ENCODE peak calls at places on chromosome 21, in eight cellular contexts. One of them, this sample, is unnamed.
A peak's percentile ranks its signal among the peaks of the same experiment; 100 is the strongest.

GRCh38 chr21:28439852-28440251 is 552.8 kb downstream of the LTN1 start:
- DNase-seq in A549: no peak
- DNase-seq in K562: no peak
- DNase-seq in GM23338: no peak
- DNase-seq in HepG2: no peak
- DNase-seq in HCT116: no peak
- DNase-seq in SK-N-SH: no peak
- DNase-seq in Panc1: no peak
- DNase-seq in this sample: no peak

GRCh38 chr21:28776251-28776650 is 216.4 kb downstream of the LTN1 start:
- DNase-seq in SK-N-SH: no peak
- DNase-seq in A549: no peak
- DNase-seq in GM23338: no peak
- DNase-seq in HepG2: no peak
- DNase-seq in K562: no peak
- DNase-seq in Panc1: no peak
- DNase-seq in HCT116: no peak
- DNase-seq in this sample: no peak

GRCh38 chr21:28111151-28111619 is 881.5 kb downstream of the LTN1 start:
- DNase-seq in GM23338: no peak
- DNase-seq in Panc1: no peak
- DNase-seq in A549: no peak
- DNase-seq in HepG2: no peak
- DNase-seq in K562: no peak
- DNase-seq in SK-N-SH: peak; percentile 67
- DNase-seq in HCT116: no peak
- DNase-seq in this sample: no peak

GRCh38 chr21:44458971-44459711 is 3.8 kb downstream of the LRRC3 start:
- DNase-seq in Panc1: no peak
- DNase-seq in K562: no peak
- DNase-seq in SK-N-SH: no peak
- DNase-seq in GM23338: no peak
- DNase-seq in A549: no peak
- DNase-seq in HepG2: no peak
- DNase-seq in HCT116: no peak
- DNase-seq in this sample: no peak

GRCh38 chr21:44778094-44778493 is 23.5 kb downstream of the UBE2G2 start:
- DNase-seq in HepG2: no peak
- DNase-seq in K562: no peak
- DNase-seq in Panc1: no peak
- DNase-seq in SK-N-SH: no peak
- DNase-seq in HCT116: peak; percentile 23
- DNase-seq in GM23338: no peak
- DNase-seq in A549: no peak
- DNase-seq in this sample: no peak

GRCh38 chr21:28207776-28208175 is 784.9 kb downstream of the LTN1 start:
- DNase-seq in HCT116: no peak
- DNase-seq in K562: no peak
- DNase-seq in Panc1: no peak
- DNase-seq in A549: no peak
- DNase-seq in GM23338: no peak
- DNase-seq in SK-N-SH: peak; percentile 12
- DNase-seq in HepG2: no peak
- DNase-seq in this sample: no peak

GRCh38 chr21:46060596-46061061 is 37.3 kb upstream of the COL6A2 start:
- DNase-seq in HCT116: no peak
- DNase-seq in GM23338: no peak
- DNase-seq in Panc1: no peak
- DNase-seq in A549: peak; percentile 48
- DNase-seq in K562: no peak
- DNase-seq in SK-N-SH: no peak
- DNase-seq in HepG2: no peak
- DNase-seq in this sample: no peak

GRCh38 chr21:45941338-45941710 is 40.2 kb upstream of the COL6A1 start:
- DNase-seq in K562: no peak
- DNase-seq in HepG2: no peak
- DNase-seq in HCT116: no peak
- DNase-seq in GM23338: no peak
- DNase-seq in Panc1: no peak
- DNase-seq in A549: no peak
- DNase-seq in SK-N-SH: peak; percentile 21
- DNase-seq in this sample: no peak

GRCh38 chr21:28357743-28358142 is 634.9 kb downstream of the LTN1 start:
- DNase-seq in K562: no peak
- DNase-seq in HCT116: no peak
- DNase-seq in A549: no peak
- DNase-seq in SK-N-SH: no peak
- DNase-seq in GM23338: no peak
- DNase-seq in Panc1: no peak
- DNase-seq in HepG2: no peak
- DNase-seq in this sample: no peak

GRCh38 chr21:44657635-44658183 is at the start of gene KRTAP12-3:
- DNase-seq in HepG2: no peak
- DNase-seq in HCT116: no peak
- DNase-seq in Panc1: no peak
- DNase-seq in SK-N-SH: no peak
- DNase-seq in GM23338: no peak
- DNase-seq in K562: no peak
- DNase-seq in A549: no peak
- DNase-seq in this sample: no peak

GRCh38 chr21:33362044-33362555 is 37.3 kb downstream of the IFNAR1 start:
- DNase-seq in K562: peak; percentile 22
- DNase-seq in SK-N-SH: no peak
- DNase-seq in GM23338: peak; percentile 92
- DNase-seq in A549: no peak
- DNase-seq in Panc1: no peak
- DNase-seq in HepG2: no peak
- DNase-seq in HCT116: no peak
- DNase-seq in this sample: peak; percentile 88

DNA sequence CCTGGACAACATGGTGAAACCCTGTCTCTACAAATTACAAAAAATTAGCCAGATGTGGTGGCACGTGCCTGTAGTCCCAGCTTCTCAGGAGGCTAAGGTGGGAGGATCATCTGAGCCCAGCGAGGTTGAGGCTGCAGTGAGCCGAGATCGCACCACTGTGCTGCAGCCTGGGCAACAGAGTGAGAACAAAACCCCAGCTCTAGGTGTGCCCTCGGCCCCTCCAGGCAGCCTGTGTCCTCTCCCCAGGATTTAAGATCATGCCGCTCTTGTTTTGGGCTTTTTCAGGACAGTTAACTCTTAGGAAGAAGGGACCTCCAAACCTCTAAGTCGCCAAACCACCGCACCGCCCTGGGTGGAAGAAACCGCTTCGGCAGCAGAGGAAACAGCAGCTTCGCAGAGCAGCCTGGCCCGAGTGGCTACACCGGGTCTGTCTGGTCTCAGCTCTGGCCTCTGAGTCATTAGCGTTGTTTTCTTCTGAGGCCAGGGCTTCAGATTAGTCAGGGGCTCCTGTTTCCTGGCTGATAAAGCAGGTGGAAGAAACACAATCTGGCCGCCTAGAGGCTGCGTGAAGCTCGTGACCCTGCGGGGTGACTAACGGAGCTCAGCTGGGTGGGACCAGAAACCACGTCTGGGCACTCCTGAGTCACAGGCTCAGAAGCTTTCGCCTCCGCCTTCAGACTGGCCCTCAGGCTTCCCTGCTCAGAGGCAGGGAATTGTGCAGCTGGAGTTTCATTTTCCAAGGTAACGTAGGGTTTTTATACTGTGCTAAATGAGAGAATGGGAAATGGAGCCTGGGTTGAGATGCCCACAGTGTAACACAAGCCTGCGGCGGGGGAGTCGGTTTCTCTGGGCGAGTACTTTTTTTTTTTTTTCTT is 44.7 kb downstream of the CHAF1B start:
- DNase-seq in SK-N-SH: peak; percentile 65
- DNase-seq in HepG2: peak; percentile 69
- DNase-seq in Panc1: peak; percentile 96
- DNase-seq in HCT116: peak; percentile 95
- DNase-seq in GM23338: peak; percentile 79
- DNase-seq in A549: peak; percentile 92
- DNase-seq in K562: peak; percentile 97
- DNase-seq in this sample: peak; percentile 60
- TF ChIP-seq CTCF in SK-N-SH: peak; percentile 39
- TF ChIP-seq CTCF in HepG2: no peak
- TF ChIP-seq CTCF in Panc1: no peak
- TF ChIP-seq CTCF in HCT116: no peak
- TF ChIP-seq CTCF in GM23338: no peak
- TF ChIP-seq CTCF in A549: no peak
- TF ChIP-seq CTCF in K562: no peak
- TF ChIP-seq CTCF in this sample: no peak

GRCh38 chr21:35594905-35595304 is 465.4 kb downstream of the SETD4 start:
- DNase-seq in Panc1: no peak
- DNase-seq in A549: no peak
- DNase-seq in SK-N-SH: no peak
- DNase-seq in HCT116: no peak
- DNase-seq in HepG2: no peak
- DNase-seq in K562: no peak
- DNase-seq in GM23338: no peak
- DNase-seq in this sample: no peak

GRCh38 chr21:35597750-35598339 is 462.5 kb downstream of the SETD4 start:
- DNase-seq in GM23338: no peak
- DNase-seq in HCT116: no peak
- DNase-seq in Panc1: no peak
- DNase-seq in K562: no peak
- DNase-seq in HepG2: no peak
- DNase-seq in SK-N-SH: no peak
- DNase-seq in A549: no peak
- DNase-seq in this sample: no peak

GRCh38 chr21:35587841-35588390 is 472.4 kb downstream of the SETD4 start:
- DNase-seq in K562: no peak
- DNase-seq in A549: no peak
- DNase-seq in HepG2: no peak
- DNase-seq in Panc1: no peak
- DNase-seq in SK-N-SH: no peak
- DNase-seq in HCT116: no peak
- DNase-seq in GM23338: no peak
- DNase-seq in this sample: no peak

GRCh38 chr21:35593000-35593502 is 467.3 kb downstream of the SETD4 start:
- DNase-seq in A549: no peak
- DNase-seq in SK-N-SH: no peak
- DNase-seq in GM23338: peak; percentile 55
- DNase-seq in Panc1: no peak
- DNase-seq in HepG2: no peak
- DNase-seq in HCT116: no peak
- DNase-seq in K562: no peak
- DNase-seq in this sample: no peak
- TF ChIP-seq REST in A549: no peak
- TF ChIP-seq REST in SK-N-SH: no peak
- TF ChIP-seq REST in GM23338: no peak
- TF ChIP-seq REST in Panc1: no peak
- TF ChIP-seq REST in HepG2: no peak
- TF ChIP-seq REST in HCT116: no peak
- TF ChIP-seq REST in K562: no peak
- TF ChIP-seq REST in this sample: no peak

DNA sequence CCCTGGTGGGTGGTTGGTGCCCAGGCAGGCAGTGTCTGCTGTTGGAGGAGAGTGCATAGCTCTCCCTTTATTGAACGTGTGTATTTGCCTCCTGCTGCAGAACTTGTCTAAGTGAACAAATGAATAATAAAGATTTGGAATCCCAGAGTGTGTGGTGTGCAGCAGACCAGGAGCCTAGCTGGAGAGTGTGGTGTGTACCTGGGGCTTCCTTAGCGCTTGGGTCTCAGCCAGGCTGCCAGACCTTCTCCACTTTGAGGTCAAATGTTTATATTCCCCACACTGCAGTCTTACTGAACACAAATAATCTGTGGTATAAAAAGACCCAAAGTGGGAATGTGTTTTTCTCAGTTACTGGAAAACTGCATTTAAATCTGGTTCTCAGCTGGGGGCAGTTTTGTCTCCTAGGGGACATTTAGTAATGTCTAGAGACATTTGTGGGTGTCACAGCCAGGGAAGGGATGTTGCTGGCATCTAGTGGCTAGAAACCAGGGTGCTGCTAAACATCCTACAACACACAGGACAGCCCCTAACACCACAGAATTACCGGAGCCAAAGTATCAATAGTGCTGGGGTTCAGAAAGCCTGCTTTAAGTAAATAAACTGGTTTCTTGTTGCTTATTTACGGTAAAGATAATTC is 23.6 kb downstream of the SLC37A1 start:
- DNase-seq in HCT116: no peak
- DNase-seq in Panc1: no peak
- DNase-seq in K562: peak; percentile 48
- DNase-seq in A549: peak; percentile 6
- DNase-seq in HepG2: no peak
- DNase-seq in SK-N-SH: no peak
- DNase-seq in GM23338: no peak
- DNase-seq in this sample: peak; percentile 17
- TF ChIP-seq CTCF in HCT116: peak; percentile 46
- TF ChIP-seq CTCF in Panc1: no peak
- TF ChIP-seq CTCF in K562: peak; percentile 68
- TF ChIP-seq CTCF in A549: peak; percentile 29
- TF ChIP-seq CTCF in HepG2: peak; percentile 58
- TF ChIP-seq CTCF in SK-N-SH: peak; percentile 43
- TF ChIP-seq CTCF in GM23338: peak; percentile 51
- TF ChIP-seq CTCF in this sample: no peak

DNA sequence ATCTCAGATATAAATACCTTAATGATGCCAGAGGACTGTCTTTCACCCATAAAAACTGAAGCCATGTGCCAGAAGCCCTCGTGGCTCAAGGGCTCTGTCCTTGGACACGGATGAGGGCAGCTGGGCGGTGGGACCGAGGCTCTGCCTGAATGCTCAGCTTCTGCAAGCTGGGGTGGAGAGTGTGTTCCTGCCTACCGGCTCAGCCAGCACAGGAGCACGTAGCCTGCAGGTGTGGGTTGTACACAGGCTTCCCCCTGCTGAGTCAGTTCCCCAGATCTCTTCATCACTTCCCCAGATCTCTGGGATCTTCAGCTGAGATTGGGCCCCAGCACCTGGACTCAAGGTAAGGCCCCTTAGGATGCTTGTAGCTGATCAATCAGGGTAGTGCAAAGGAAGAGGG is 15.4 kb downstream of the KCNJ15 start:
- DNase-seq in GM23338: peak; percentile 6
- DNase-seq in A549: no peak
- DNase-seq in HepG2: no peak
- DNase-seq in K562: no peak
- DNase-seq in Panc1: no peak
- DNase-seq in SK-N-SH: no peak
- DNase-seq in HCT116: no peak
- DNase-seq in this sample: no peak
- TF ChIP-seq REST in GM23338: no peak
- TF ChIP-seq REST in A549: no peak
- TF ChIP-seq REST in HepG2: no peak
- TF ChIP-seq REST in K562: no peak
- TF ChIP-seq REST in Panc1: no peak
- TF ChIP-seq REST in SK-N-SH: no peak
- TF ChIP-seq REST in HCT116: no peak
- TF ChIP-seq REST in this sample: no peak